ENCODE peak calls at places on chromosomes 6 and 20, in five cellular contexts. N is left lung, X is natural killer cell, F is adrenal gland, Y is spleen. W is an unnamed sample.

GRCh38 chr20:16749573-16749972 is 1.4 kb downstream of the OTOR start:
- DNase-seq in N (no peak), X (no peak), F (no peak), Y (no peak), W (no peak)

GRCh38 chr20:62838511-62838910 is 21.7 kb downstream of the COL9A3 start:
- DNase-seq in N (no peak), X (no peak), F (peak), Y (peak), W (no peak)

GRCh38 chr6:44977406-44977740 is 350.8 kb upstream of the RUNX2 start:
- DNase-seq in N (no peak), X (no peak), F (no peak), Y (no peak), W (no peak)

GRCh38 chr6:150046943-150047342 is 21.6 kb upstream of the RAET1L start:
- DNase-seq in N (no peak), X (no peak), F (no peak), Y (no peak), W (no peak)

GRCh38 chr6:25218346-25218745 is 60.8 kb upstream of the CARMIL1 start:
- DNase-seq in N (no peak), X (no peak), F (no peak), Y (peak), W (no peak)

GRCh38 chr6:6002809-6003333 is 3.9 kb downstream of the NRN1 start:
- DNase-seq in N (no peak), X (no peak), F (no peak), Y (no peak), W (no peak)

GRCh38 chr6:72363844-72364740 is 257.8 kb upstream of the KCNQ5 start:
- DNase-seq in N (peak), X (no peak), F (no peak), Y (no peak), W (no peak)

GRCh38 chr6:90621581-90621980 is 34.7 kb upstream of the MAP3K7 start:
- DNase-seq in N (no peak), X (no peak), F (no peak), Y (no peak), W (no peak)

GRCh38 chr6:3920321-3920720 is 71.1 kb downstream of the FAM50B start:
- DNase-seq in N (no peak), X (no peak), F (no peak), Y (no peak), W (no peak)

GRCh38 chr6:57822896-57823358 is 505.5 kb downstream of the PRIM2 start:
- DNase-seq in N (no peak), X (no peak), F (no peak), Y (no peak), W (no peak)

GRCh38 chr20:51388756-51389542 is 153.6 kb downstream of the NFATC2 start:
- DNase-seq in N (no peak), X (no peak), F (no peak), Y (no peak), W (no peak)

GRCh38 chr20:63073738-63074065 is 66.9 kb upstream of the BHLHE23 start:
- DNase-seq in N (no peak), X (no peak), F (no peak), Y (peak), W (no peak)

GRCh38 chr6:127514396-127515227 is 4.5 kb downstream of the MTCL3 start:
- DNase-seq in N (peak), X (no peak), F (peak), Y (peak), W (no peak)

DNA sequence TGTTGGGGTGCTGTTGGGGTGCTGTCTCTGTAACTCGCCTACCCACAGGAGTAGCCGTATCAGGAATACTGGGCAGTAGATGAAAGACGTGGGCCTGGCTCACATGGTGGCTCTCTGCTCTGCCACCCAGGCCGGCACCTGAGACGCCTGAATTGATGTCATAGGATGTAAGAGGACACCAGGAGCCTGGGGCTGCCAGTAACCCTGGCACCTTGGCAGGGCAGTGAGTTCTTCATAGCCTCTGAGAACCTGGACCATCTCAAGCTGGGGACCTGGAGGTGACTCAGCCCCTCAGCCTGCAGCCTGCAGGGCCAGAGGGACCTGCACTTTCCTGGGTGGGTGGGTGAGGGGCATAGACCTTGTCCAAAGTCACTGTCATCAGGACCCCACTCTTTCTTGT is 94.2 kb upstream of the RNF24 start:
- DNase-seq in N (no peak), X (no peak), F (no peak), Y (no peak), W (no peak)
- TF ChIP-seq CTCF in N (no peak), X (no peak), F (no peak), Y (no peak), W (no peak)

DNA sequence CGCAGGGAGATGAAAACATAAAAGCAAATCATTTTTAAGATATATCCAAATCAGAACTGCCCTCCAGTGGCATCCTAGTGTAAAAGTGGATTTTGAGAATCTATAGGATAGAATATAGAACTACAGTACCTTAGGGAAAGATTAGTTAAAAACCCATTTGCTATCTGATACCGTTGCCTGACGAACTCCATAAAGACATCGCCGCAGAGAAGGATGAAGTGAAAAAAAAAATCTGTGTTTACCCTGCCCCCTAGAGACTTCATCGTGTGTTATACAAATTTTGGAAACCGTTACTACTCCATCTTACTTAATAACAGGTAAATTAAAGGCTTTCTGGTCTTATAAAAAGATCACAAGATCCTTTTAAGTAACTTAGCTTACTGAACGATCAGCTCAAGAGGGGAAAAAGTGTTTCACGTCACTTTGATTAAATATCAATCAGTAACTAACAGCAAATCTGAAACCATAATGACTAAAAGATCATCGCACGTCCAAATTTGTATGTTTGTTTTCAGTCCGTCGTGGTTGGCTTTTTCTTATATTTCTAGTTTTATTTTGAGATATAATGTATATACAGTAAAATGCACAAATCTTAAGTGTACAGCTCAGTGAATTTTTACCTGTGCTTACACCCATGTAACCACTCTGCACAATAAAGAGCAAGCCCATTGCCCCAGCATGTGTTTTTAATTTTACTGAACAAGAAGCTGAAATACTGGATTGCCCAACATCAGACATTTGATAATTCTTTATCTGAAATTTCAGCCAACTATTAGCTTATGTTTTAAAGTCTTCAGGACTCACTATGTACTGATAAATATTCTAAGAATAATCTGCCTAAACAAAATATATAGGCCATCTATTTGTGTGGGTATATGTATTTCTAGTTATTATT is 879 bp upstream of the MCM3 start:
- DNase-seq in N (no peak), X (no peak), F (no peak), Y (no peak), W (no peak)
- TF ChIP-seq CTCF in N (no peak), X (peak), F (peak), Y (peak), W (no peak)

GRCh38 chr20:40532103-40532502 is 156.9 kb downstream of the MAFB start:
- DNase-seq in N (no peak), X (no peak), F (no peak), Y (no peak), W (no peak)
- TF ChIP-seq CTCF in N (no peak), X (no peak), F (no peak), Y (no peak), W (no peak)

DNA sequence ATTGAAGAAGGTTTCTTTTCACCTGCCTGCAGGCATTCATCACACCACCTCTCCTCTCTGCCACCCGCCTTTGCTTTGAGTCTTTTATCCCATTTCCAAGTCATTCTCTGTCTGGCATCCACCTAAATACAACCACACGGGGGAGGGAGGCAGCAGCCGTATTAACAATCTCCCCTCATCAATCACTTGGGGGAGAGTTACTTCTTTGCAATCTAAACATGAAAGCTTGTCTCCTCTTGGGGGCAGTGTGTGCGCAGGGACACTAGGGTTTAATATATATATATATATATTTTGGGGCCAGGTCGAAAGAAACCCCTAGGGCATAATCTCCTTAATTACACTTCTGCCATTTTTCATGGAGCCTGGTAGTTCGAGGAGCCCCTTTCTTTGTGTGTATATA is 214.5 kb downstream of the TSHZ2 start:
- DNase-seq in N (no peak), X (no peak), F (no peak), Y (no peak), W (no peak)
- TF ChIP-seq CTCF in N (no peak), X (no peak), F (no peak), Y (no peak), W (no peak)

GRCh38 chr20:21077809-21078345 is 28.3 kb downstream of the LINC00237 start:
- DNase-seq in N (no peak), X (no peak), F (no peak), Y (no peak), W (no peak)
- TF ChIP-seq CTCF in N (no peak), X (no peak), F (no peak), Y (no peak), W (no peak)

GRCh38 chr20:39292193-39292736 is 330.1 kb downstream of the DHX35 start:
- DNase-seq in N (no peak), X (no peak), F (no peak), Y (no peak), W (no peak)

GRCh38 chr20:39289316-39289715 is 327.2 kb downstream of the DHX35 start:
- DNase-seq in N (no peak), X (no peak), F (no peak), Y (no peak), W (no peak)

GRCh38 chr20:39291301-39291700 is 329.2 kb downstream of the DHX35 start:
- DNase-seq in N (no peak), X (no peak), F (peak), Y (no peak), W (no peak)

GRCh38 chr20:39289831-39290230 is 327.7 kb downstream of the DHX35 start:
- DNase-seq in N (no peak), X (no peak), F (no peak), Y (no peak), W (no peak)

DNA sequence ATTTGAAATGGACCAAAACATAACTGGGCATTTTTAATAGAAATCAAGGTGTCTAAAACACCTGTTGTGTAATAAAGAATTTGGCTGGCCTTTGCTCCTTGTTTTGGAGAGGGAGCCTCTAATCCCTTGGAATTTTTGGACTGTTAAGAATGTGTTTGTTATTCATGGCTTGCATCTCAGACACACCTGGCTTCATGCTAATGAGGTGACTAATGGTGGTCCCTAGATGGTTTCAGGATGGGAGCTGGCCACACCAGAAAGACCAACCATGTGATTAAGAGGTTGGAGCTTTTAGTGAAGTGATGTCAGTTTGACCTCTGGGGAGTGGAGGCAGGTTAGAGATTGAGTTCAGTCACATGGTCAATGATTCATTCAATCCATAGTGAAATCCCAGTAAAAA is 328.4 kb downstream of the DHX35 start:
- DNase-seq in N (no peak), X (no peak), F (no peak), Y (no peak), W (no peak)
- TF ChIP-seq CTCF in N (no peak), X (no peak), F (no peak), Y (no peak), W (no peak)

GRCh38 chr6:131080084-131080483 is 17.0 kb upstream of the EPB41L2 start:
- DNase-seq in N (no peak), X (no peak), F (no peak), Y (no peak), W (no peak)

GRCh38 chr6:131083687-131084086 is 20.6 kb upstream of the EPB41L2 start:
- DNase-seq in N (no peak), X (no peak), F (no peak), Y (no peak), W (no peak)

GRCh38 chr6:131082335-131082734 is 19.3 kb upstream of the EPB41L2 start:
- DNase-seq in N (no peak), X (no peak), F (no peak), Y (no peak), W (no peak)

GRCh38 chr6:131084982-131085381 is 21.9 kb upstream of the EPB41L2 start:
- DNase-seq in N (no peak), X (no peak), F (no peak), Y (no peak), W (no peak)
- TF ChIP-seq CTCF in N (no peak), X (no peak), F (no peak), Y (no peak), W (no peak)

GRCh38 chr20:22438926-22439325 is 145.4 kb downstream of the FOXA2 start:
- DNase-seq in N (no peak), X (no peak), F (no peak), Y (no peak), W (no peak)
- TF ChIP-seq CTCF in N (no peak), X (no peak), F (no peak), Y (no peak), W (no peak)